ENCODE peak calls at places on chromosomes 3 and 15, in four cellular contexts. F is fibroblast of lung, B is mammary epithelial cell, M is hepatocyte. S is an unnamed sample.

GRCh38 chr15:99410477-99410876 is 155.3 kb upstream of the MEF2A start:
- DNase-seq in B (no peak), M (no peak), F (no peak), S (no peak)

GRCh38 chr3:5021571-5022092 is 42.4 kb downstream of the BHLHE40 start:
- DNase-seq in F (peak; percentile 35), B (peak; percentile 92), M (no peak), S (peak; percentile 80)

GRCh38 chr3:149442845-149443544 is 31.5 kb upstream of the TM4SF4 start:
- DNase-seq in F (peak; percentile 59), M (no peak), B (peak; percentile 69), S (peak; percentile 4)

GRCh38 chr15:58479941-58480340 is 48.1 kb downstream of the LIPC start:
- DNase-seq in F (no peak), B (no peak), M (no peak), S (no peak)

GRCh38 chr3:38608961-38609360 is 40.5 kb downstream of the SCN5A start:
- DNase-seq in F (no peak), M (no peak), B (no peak), S (no peak)

GRCh38 chr3:196227629-196228493 is 11.5 kb downstream of the SLC51A start:
- DNase-seq in M (peak; percentile 10), B (no peak), F (peak; percentile 11), S (no peak)

GRCh38 chr3:143078883-143079282 is 40.7 kb upstream of the CHST2 start:
- DNase-seq in B (peak; percentile 71), M (no peak), F (no peak), S (no peak)

GRCh38 chr3:106013971-106014370 is 145.2 kb upstream of the CBLB start:
- DNase-seq in B (peak; percentile 96), M (peak; percentile 61), F (peak; percentile 94), S (no peak)

GRCh38 chr15:52483712-52484111 is 45.0 kb downstream of the MYO5A start:
- DNase-seq in B (peak; percentile 78), M (no peak), F (peak; percentile 44), S (no peak)

GRCh38 chr15:43046484-43046883 is 59.4 kb downstream of the UBR1 start:
- DNase-seq in M (no peak), B (no peak), F (no peak), S (no peak)

GRCh38 chr3:126964261-126964660 is 18.7 kb upstream of the PLXNA1 start:
- DNase-seq in B (no peak), M (no peak), F (no peak), S (no peak)

GRCh38 chr15:80590772-80591355 is 104.2 kb upstream of the ABHD17C start:
- DNase-seq in B (no peak), F (no peak), M (no peak), S (no peak)

GRCh38 chr15:100544290-100544945 is 15.7 kb upstream of the CERS3 start:
- DNase-seq in M (no peak), B (no peak), F (no peak), S (no peak)

GRCh38 chr3:15420871-15421270 is 6.5 kb downstream of the METTL6 start:
- DNase-seq in F (no peak), M (no peak), B (no peak), S (no peak)

GRCh38 chr3:181554233-181554765 is 157.4 kb upstream of the SOX2 start:
- DNase-seq in F (no peak), M (no peak), B (peak; percentile 48), S (no peak)

GRCh38 chr3:62718011-62718410 is 157.2 kb downstream of the CADPS start:
- DNase-seq in B (peak; percentile 37), F (no peak), M (no peak), S (no peak)

GRCh38 chr3:100400424-100400781 is 486 bp downstream of the TOMM70 start:
- DNase-seq in B (peak; percentile 26), M (peak; percentile 42), F (no peak), S (no peak)

GRCh38 chr3:100400782-100401673 is at the start of the genes LNP1 and TOMM70:
- DNase-seq in B (peak; percentile 96), F (peak; percentile 96), M (peak; percentile 98), S (peak; percentile 87)

GRCh38 chr3:100396967-100397366 is 3.9 kb downstream of the TOMM70 start:
- DNase-seq in B (no peak), M (no peak), F (no peak), S (no peak)

GRCh38 chr3:100401674-100402036 is 316 bp downstream of the LNP1 start:
- DNase-seq in F (peak; percentile 48), M (peak; percentile 51), B (no peak), S (no peak)

DNA sequence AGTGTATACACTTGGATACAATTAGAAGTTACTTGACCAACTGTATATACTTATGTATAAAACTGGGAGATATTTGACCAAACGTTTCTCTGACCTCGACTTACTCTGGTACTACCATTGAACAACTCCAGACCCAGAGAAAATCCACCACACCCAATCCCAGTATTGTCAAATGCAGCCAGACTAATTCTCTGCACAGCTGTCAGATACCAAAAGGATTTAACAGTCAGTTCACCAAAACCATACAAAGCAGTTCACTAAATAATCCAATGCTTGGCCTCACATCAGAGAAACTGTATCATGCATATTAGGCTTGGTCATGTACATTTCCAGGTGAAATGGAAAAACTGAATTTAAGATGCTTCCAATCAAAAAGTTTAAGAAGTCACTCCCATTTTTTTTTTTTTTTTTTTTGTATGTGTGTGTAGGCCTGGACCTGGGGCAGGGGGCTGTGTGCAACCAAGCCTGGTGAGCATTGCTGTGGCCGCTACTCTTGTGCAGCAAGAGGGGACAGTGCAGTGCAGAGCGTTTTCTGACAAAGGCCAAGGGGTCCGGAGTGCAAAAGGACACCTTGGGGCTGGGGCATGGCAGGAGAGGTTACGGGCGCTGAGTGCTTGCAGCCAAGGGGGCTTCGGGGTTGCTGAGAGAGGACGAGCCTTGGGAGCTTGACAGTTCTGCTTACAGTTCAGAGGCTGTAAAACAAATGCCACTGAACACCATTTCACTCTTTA is 1.4 kb downstream of the TOMM70 start:
- DNase-seq in F (no peak), B (no peak), M (no peak), S (no peak)
- H3K79me2 ChIP-seq in F (peaks cover 80% of the 10 kb centered on the region), B (peaks cover 89% of the 10 kb centered on the region), M (peaks cover 87% of the 10 kb centered on the region), S (peaks cover 65% of the 10 kb centered on the region)

GRCh38 chr3:32430900-32431299 is 39.2 kb downstream of the CMTM7 start:
- DNase-seq in M (no peak), F (no peak), B (no peak), S (no peak)

GRCh38 chr3:32432045-32432710 is 40.5 kb downstream of the CMTM7 start:
- DNase-seq in B (no peak), M (no peak), F (no peak), S (no peak)

GRCh38 chr3:32424581-32425250 is 33.1 kb downstream of the CMTM7 start:
- DNase-seq in B (no peak), F (no peak), M (no peak), S (no peak)

GRCh38 chr3:32431481-32431880 is 39.8 kb downstream of the CMTM7 start:
- DNase-seq in B (no peak), M (no peak), F (no peak), S (no peak)

GRCh38 chr3:32428092-32429068 is 36.7 kb downstream of the CMTM7 start:
- DNase-seq in F (no peak), M (no peak), B (no peak), S (no peak)
- H3K79me2 ChIP-seq in F (no peaks in the 10 kb centered on the region), M (peaks cover 31% of the 10 kb centered on the region), B (peaks cover 99% of the 10 kb centered on the region), S (peaks cover 97% of the 10 kb centered on the region)

DNA sequence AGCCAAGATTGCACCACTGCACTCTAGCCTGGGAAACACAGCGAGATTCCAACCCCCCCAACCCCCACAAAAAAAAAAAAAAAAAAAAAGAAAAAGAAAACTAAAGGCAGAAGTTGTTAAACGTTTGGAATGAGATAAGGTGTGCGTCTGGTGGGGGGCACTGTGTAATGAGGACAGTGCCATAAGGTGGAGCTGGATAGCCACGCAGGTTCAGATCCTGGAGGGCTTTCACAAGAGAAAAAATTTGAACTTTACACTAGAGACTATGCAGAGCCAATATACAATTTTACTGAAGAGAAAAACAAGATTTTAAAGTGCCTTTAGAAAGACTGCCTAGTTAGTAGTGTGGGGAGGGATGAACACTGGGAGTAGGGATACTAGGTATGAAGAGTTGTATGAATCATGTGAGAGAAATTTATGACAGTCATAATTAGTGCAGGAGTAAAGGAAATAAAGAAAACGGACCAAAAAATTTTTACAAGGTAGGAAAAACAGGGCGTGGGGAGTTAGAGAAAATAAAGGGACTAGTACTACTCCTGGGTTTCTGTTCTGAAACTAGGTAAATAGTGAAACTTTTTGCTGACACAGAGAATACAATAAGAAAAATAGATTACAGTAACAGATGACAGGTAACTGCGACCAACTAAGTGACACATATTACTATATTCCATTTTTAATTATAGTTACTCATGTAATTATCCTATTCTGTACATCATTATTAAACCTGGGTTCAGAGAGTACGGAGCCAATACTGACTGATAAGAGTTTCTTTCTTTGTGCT is 108.1 kb downstream of the PEAK1 start:
- DNase-seq in M (peak; percentile 10), F (no peak), B (peak; percentile 39), S (no peak)
- H3K79me2 ChIP-seq in M (peaks cover 22% of the 10 kb centered on the region), F (peaks cover 7% of the 10 kb centered on the region), B (no peaks in the 10 kb centered on the region), S (no peaks in the 10 kb centered on the region)

GRCh38 chr15:31338879-31339557 is 12.4 kb downstream of the KLF13 start:
- DNase-seq in B (peak; percentile 85), M (peak; percentile 58), F (peak; percentile 59), S (no peak)

GRCh38 chr15:31336943-31337295 is 10.3 kb downstream of the KLF13 start:
- DNase-seq in M (no peak), F (no peak), B (no peak), S (no peak)

GRCh38 chr15:31338318-31338878 is 11.8 kb downstream of the KLF13 start:
- DNase-seq in B (no peak), M (no peak), F (peak; percentile 5), S (no peak)

GRCh38 chr15:31335991-31336942 is 9.6 kb downstream of the KLF13 start:
- DNase-seq in F (no peak), M (no peak), B (no peak), S (no peak)

DNA sequence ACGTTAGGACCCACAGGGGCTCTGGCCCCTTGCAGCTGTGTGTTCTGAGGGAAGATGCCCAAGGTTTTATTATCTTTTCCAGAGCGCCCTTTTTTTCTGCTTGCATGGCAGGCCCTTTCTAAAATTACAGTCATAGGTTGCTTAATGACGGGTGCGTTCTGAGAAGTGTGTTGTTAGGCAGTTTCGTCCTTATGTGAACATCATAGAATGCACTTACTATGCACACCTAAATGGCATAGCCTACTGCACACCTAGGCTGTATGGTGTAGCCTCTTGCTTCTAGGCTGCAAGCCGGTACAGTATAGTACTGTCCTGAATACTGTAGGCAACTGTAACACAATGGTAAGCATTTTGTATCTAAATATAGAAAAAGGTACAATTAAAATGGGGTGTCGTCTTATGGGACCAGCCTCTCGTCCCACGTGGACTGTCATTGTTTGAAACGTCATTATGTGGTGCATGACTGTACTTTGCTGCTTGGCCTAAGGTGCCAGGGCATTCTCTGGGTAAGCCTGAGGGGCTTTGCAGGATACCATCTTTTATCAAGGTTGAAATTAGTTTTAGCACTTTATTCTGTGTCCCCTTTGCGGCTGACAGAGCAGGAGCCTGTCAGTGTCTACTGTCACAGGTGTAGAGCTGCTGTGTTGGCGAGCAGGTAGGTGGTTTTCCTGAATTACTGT is 10.9 kb downstream of the KLF13 start:
- DNase-seq in B (no peak), F (no peak), M (no peak), S (no peak)
- H3K79me2 ChIP-seq in B (peaks cover 97% of the 10 kb centered on the region), F (peaks cover 79% of the 10 kb centered on the region), M (peaks cover 97% of the 10 kb centered on the region), S (peaks cover 75% of the 10 kb centered on the region)

GRCh38 chr15:50670115-50670514 is 16.5 kb downstream of the TRPM7 start:
- DNase-seq in B (no peak), F (no peak), M (no peak), S (no peak)

GRCh38 chr15:50669611-50670010 is 17.0 kb downstream of the TRPM7 start:
- DNase-seq in F (no peak), B (no peak), M (no peak), S (no peak)

GRCh38 chr15:50665938-50666337 is 20.7 kb downstream of the TRPM7 start:
- DNase-seq in M (no peak), F (no peak), B (no peak), S (no peak)
- H3K79me2 ChIP-seq in M (peaks cover 86% of the 10 kb centered on the region), F (peaks cover 29% of the 10 kb centered on the region), B (peaks cover 78% of the 10 kb centered on the region), S (peaks cover 80% of the 10 kb centered on the region)

S was measured in HCT116.